ENCODE peak calls at places on chromosomes 13 and 19, in six cellular contexts. A, W, B, L, S and C are unnamed samples.

GRCh38 chr13:94764576-94765321 is 52.4 kb upstream of the SOX21 start:
- DNase-seq in A (peak), B (no peak), L (no peak), W (no peak), S (no peak), C (peak)

GRCh38 chr13:113647351-113648217 is 10.4 kb downstream of the ATP4B start:
- DNase-seq in W (no peak), A (no peak), S (no peak), B (no peak), L (no peak), C (no peak)

GRCh38 chr13:31756346-31756745 is 17.0 kb downstream of the RXFP2 start:
- DNase-seq in L (no peak), W (peak), A (no peak), B (peak), S (peak), C (no peak)

GRCh38 chr19:29006057-29006735 is 206.8 kb downstream of the UQCRFS1 start:
- DNase-seq in L (no peak), B (no peak), S (no peak), W (peak), A (no peak), C (no peak)

GRCh38 chr13:39840201-39840600 is 184.7 kb downstream of the COG6 start:
- DNase-seq in B (no peak), A (no peak), W (no peak), L (no peak), S (peak), C (no peak)

GRCh38 chr13:21310220-21310619 is 133.8 kb downstream of the MRPL57 start:
- DNase-seq in W (no peak), A (no peak), B (peak), S (peak), L (no peak), C (no peak)

GRCh38 chr13:85406269-85406975 is 392.8 kb downstream of the SLITRK6 start:
- DNase-seq in S (no peak), B (no peak), L (no peak), A (no peak), W (no peak), C (no peak)

GRCh38 chr13:105346141-105346766 is 1189.2 kb downstream of the EFNB2 start:
- DNase-seq in A (no peak), L (no peak), S (peak), B (peak), W (peak), C (no peak)

GRCh38 chr19:24053601-24054000 is 33.4 kb upstream of the ZNF254 start:
- DNase-seq in W (no peak), A (no peak), B (no peak), L (no peak), S (no peak), C (no peak)

GRCh38 chr19:613732-614567 is 19.4 kb downstream of the POLRMT start:
- DNase-seq in S (no peak), W (no peak), B (no peak), A (no peak), L (no peak), C (no peak)

GRCh38 chr13:76289558-76289957 is 596.6 kb downstream of the KCTD12 start:
- DNase-seq in W (no peak), A (no peak), L (no peak), B (no peak), S (no peak), C (no peak)

GRCh38 chr19:5436101-5436947 is 18.9 kb upstream of the ZNRF4 start:
- DNase-seq in L (peak), B (peak), W (peak), S (no peak), A (peak), C (peak)

GRCh38 chr13:95784891-95785290 is 108.0 kb downstream of the DNAJC3 start:
- DNase-seq in L (no peak), B (peak), A (no peak), S (no peak), W (peak), C (no peak)

GRCh38 chr13:110538632-110539031 is 22.9 kb downstream of the RAB20 start:
- DNase-seq in L (no peak), B (no peak), A (no peak), W (no peak), S (no peak), C (no peak)

GRCh38 chr13:110542311-110542796 is 19.2 kb downstream of the RAB20 start:
- DNase-seq in S (no peak), W (no peak), L (no peak), A (no peak), B (no peak), C (no peak)

GRCh38 chr13:110541526-110541920 is 20.0 kb downstream of the RAB20 start:
- DNase-seq in B (peak), W (peak), S (peak), L (no peak), A (no peak), C (no peak)

GRCh38 chr13:110539894-110540293 is 21.6 kb downstream of the RAB20 start:
- DNase-seq in B (peak), S (no peak), W (no peak), L (no peak), A (no peak), C (no peak)

DNA sequence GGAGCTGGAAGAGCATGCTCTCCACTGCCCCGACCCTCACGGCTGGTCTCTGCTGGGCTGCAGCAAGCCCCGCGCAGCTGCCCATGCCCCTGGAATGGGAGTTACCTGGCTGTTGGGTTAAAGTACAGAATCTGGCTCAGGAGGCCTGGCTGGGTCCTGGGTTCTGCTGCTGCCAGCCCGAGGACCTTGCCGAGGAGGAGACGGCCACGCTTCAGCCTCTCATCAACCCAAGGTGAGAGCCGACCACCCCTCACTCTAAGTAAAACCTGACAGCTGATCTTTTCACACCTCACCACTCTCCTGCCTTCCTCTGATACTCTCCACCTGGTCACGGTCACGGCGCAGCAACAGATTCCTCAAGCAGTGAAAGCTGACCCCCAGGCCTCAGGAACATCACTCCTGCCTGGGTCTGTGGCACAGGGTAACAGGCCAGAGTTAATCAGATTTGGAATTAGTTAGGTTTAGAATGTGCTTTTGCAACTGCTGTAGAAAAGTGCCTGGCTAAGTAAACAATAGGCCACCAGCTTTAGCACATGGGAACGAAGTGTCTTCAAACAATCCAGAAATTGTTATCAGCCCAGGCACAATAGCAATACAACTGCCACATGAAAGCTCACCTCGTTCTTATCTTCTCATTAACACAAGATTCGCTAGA is 20.5 kb downstream of the RAB20 start:
- DNase-seq in S (no peak), L (no peak), A (no peak), W (no peak), B (no peak), C (peak)
- H4K8ac ChIP-seq in S (peak), L (no peak), A (no peak), W (no peak), B (peak), C (no peak)

GRCh38 chr13:67231481-67231940 is 1.4 kb upstream of the PCDH9 start:
- DNase-seq in A (peak), W (no peak), B (no peak), S (no peak), L (no peak), C (no peak)
- H3K4me3 ChIP-seq in A (peak), W (peak), B (no peak), S (no peak), L (peak), C (peak)

DNA sequence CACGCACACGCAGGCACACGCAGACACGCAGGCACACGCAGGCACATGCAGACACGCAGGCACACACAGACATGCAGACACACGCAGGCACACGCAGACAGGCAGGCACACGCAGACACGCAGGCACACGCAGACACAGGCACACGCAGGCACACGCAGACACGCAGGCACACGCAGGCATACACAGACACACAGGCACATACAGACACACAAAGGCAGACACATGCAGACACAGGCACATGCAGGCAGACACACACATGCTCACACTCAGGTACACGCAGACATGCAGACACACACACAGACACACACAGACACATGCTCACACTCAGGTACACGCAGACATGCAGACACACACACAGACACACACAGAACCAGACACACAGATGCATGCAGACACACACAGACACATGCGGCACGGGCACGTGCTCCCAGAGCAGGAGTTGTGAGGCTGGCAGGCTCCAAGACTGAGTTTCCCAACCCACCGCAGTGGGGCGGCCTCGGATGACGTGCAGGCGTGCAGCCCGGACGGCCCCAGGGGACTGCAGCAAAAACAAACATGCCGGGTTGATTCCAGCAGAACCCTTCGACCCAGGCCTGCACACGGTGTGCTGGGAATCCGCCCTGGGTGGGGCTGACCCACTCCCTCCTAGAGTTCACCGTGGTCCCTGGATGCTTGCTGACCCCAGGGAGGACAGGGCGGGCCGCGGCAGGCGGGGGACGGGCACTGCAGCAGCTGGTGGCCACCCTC is 100.0 kb downstream of the GADD45B start:
- DNase-seq in S (peak), L (no peak), A (no peak), B (peak), W (peak), C (no peak)
- H4K8ac ChIP-seq in S (no peak), L (no peak), A (peak), B (no peak), W (peak), C (no peak)

DNA sequence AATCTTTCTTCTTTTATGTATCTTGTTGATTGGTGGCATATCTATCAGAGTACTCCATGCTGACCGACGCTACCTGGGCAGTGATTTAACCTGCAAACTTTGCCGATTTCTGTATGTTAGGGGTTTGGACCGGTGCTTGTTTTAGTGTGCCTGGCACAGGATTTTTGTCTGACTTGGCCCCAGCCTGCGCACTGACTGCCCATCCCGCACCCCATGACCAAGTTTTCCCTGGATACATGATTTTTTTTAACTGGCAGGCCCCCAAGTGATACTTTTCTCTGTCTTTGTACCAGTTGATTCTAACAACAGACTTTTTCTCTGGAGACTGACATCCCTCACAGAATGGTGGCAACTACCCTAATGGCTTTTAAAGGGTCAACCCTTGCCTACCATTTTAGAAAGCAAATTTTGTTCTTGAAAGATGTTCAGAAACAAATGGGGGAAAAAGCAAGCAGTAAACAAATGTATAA is 69.0 kb upstream of the C1QTNF9B start:
- DNase-seq in S (no peak), A (no peak), L (no peak), W (no peak), B (no peak), C (no peak)
- H3K4me3 ChIP-seq in S (no peak), A (no peak), L (no peak), W (no peak), B (no peak), C (no peak)

DNA sequence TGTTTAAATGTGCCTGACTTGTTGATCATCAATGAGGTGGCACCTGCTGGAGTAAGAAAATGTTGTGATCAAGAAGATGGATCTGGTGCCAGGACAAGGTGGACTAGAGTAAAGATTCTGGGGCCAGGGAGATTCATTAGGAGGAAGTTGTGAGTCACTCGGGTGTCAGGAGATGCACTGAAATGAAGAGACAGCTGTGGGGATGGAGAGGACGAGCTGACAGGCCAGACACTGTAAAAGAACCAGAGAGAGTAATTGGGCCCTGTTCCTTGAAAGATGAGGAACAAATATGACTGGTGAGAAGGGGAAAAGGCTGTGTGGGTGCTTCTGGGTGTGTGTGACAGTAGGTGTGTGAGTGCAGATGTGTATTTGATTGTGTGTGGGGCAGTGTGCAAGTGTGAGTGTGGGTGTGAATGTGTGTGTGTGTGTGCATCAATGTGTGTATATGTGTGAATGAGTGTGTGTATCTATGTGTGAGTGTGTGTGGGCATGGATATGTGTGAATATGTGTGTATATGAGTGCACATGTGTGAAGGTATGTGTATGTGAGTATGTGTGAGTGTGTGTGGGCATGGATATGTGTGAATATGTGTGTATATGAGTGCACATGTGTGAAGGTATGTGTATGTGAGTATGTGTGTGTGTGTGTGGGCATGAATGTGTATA is 260.5 kb downstream of the RFC3 start:
- DNase-seq in S (no peak), L (no peak), W (no peak), B (peak), A (no peak), C (no peak)
- H4K8ac ChIP-seq in S (no peak), L (no peak), W (no peak), B (no peak), A (peak), C (no peak)

GRCh38 chr19:35348909-35349611 is 1.4 kb downstream of the FFAR1 start:
- DNase-seq in B (no peak), S (no peak), L (peak), A (no peak), W (no peak), C (no peak)
- H3K4me3 ChIP-seq in B (no peak), S (no peak), L (no peak), A (no peak), W (no peak), C (no peak)

DNA sequence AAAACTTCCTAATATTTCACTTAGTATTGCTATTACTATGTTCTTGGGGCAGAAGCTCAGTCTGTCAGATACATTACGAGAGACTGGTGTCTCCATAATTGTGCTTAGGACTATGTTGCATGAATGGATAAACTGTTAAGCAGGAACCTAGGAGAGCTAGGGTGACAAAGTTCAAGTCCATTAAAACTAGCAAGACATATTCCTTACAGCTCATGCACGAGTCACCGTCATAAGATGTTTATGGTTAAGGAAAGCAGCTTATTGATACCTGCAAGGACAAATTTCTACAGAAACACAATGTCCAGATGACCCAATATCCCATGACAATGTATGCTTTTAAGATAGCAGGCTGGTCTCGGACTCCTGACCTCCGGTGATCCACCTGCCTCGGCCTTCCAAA is 5.7 kb upstream of the ZNF813 start:
- DNase-seq in S (no peak), A (no peak), W (peak), L (no peak), B (no peak), C (no peak)
- H4K8ac ChIP-seq in S (no peak), A (no peak), W (no peak), L (no peak), B (no peak), C (no peak)

GRCh38 chr13:74210693-74211393 is 76.6 kb upstream of the KLF12 start:
- DNase-seq in B (peak), S (peak), A (no peak), L (no peak), W (peak), C (no peak)
- H3K4me3 ChIP-seq in B (no peak), S (no peak), A (no peak), L (no peak), W (peak), C (no peak)

GRCh38 chr19:44735011-44735410 is 13.5 kb upstream of the BCL3 start:
- DNase-seq in B (peak), A (no peak), W (no peak), S (no peak), L (no peak), C (no peak)
- H4K8ac ChIP-seq in B (no peak), A (no peak), W (no peak), S (no peak), L (no peak), C (no peak)

GRCh38 chr19:55086730-55087541 is 11.3 kb downstream of the EPS8L1 start:
- DNase-seq in B (peak), A (peak), W (peak), L (peak), S (peak), C (peak)
- H3K4me3 ChIP-seq in B (peak), A (peak), W (peak), L (peak), S (peak), C (peak)